ENCODE peak calls at places on chromosome 21, in six cellular contexts. U is colonic mucosa, R is AG09309, M is HL-60, H is HCT116, V is RWPE1. S is an unnamed sample.

GRCh38 chr21:34965200-34966174 is 83.6 kb downstream of the RUNX1 start:
- DNase-seq in U (no peak), M (no peak), R (no peak), H (no peak), V (no peak), S (peak)

GRCh38 chr21:28875078-28875477 is 117.6 kb downstream of the LTN1 start:
- DNase-seq in R (no peak), U (no peak), M (no peak), H (no peak), V (no peak), S (no peak)

GRCh38 chr21:45747802-45748445 is 104.4 kb downstream of the PCBP3 start:
- DNase-seq in H (peak), U (no peak), M (no peak), R (peak), V (peak), S (peak)

GRCh38 chr21:34695434-34695833 is 26.6 kb downstream of the CLIC6 start:
- DNase-seq in R (no peak), U (no peak), V (no peak), H (no peak), M (no peak), S (no peak)

GRCh38 chr21:46268371-46268770 is 17.0 kb downstream of the MCM3AP start:
- DNase-seq in M (no peak), U (no peak), H (no peak), V (no peak), R (no peak), S (no peak)

GRCh38 chr21:39125752-39126485 is 57.3 kb downstream of the PSMG1 start:
- DNase-seq in U (peak), H (peak), R (no peak), M (peak), V (peak), S (peak)

GRCh38 chr21:44872568-44873355 is 728 bp downstream of the PTTG1IP start:
- DNase-seq in H (no peak), M (peak), R (no peak), V (no peak), U (peak), S (peak)

GRCh38 chr21:45528981-45529784 is 13.1 kb downstream of the SLC19A1 start:
- DNase-seq in R (no peak), V (no peak), H (no peak), M (no peak), U (no peak), S (no peak)

GRCh38 chr21:14617836-14618235 is 71.7 kb upstream of the SAMSN1 start:
- DNase-seq in H (no peak), R (no peak), V (no peak), M (no peak), U (no peak), S (no peak)

GRCh38 chr21:16522512-16522911 is 792.7 kb downstream of the USP25 start:
- DNase-seq in M (no peak), V (no peak), H (no peak), U (no peak), R (no peak), S (peak)

GRCh38 chr21:32908529-32908928 is 117.2 kb upstream of the OLIG2 start:
- DNase-seq in V (no peak), M (no peak), H (no peak), R (no peak), U (no peak), S (no peak)

GRCh38 chr21:32207096-32207716 is 71.6 kb downstream of the MIS18A start:
- DNase-seq in R (no peak), U (no peak), H (no peak), V (no peak), M (no peak), S (no peak)

GRCh38 chr21:43864313-43864805 is 664 bp upstream of the AGPAT3 start:
- DNase-seq in R (no peak), V (no peak), U (peak), H (peak), M (peak), S (peak)

GRCh38 chr21:14750041-14750440 is 203.9 kb upstream of the SAMSN1 start:
- DNase-seq in H (no peak), U (no peak), V (no peak), M (no peak), R (no peak), S (no peak)

GRCh38 chr21:45301521-45302081 is 13.9 kb upstream of the POFUT2 start:
- DNase-seq in H (no peak), V (no peak), R (no peak), U (no peak), M (no peak), S (no peak)

GRCh38 chr21:25863747-25864146 is 129.0 kb downstream of the GABPA start:
- DNase-seq in H (no peak), V (no peak), U (no peak), M (no peak), R (no peak), S (no peak)

GRCh38 chr21:34938079-34938764 is 110.9 kb downstream of the RUNX1 start:
- DNase-seq in H (no peak), V (no peak), U (no peak), R (no peak), M (no peak), S (no peak)

GRCh38 chr21:44868707-44869106 is 4.8 kb downstream of the PTTG1IP start:
- DNase-seq in R (no peak), H (no peak), U (no peak), M (no peak), V (no peak), S (no peak)

GRCh38 chr21:32448803-32449594 is 36.5 kb downstream of the EVA1C start:
- DNase-seq in M (no peak), V (no peak), R (peak), H (no peak), U (no peak), S (no peak)

GRCh38 chr21:29245104-29245643 is 53.5 kb upstream of the BACH1 start:
- DNase-seq in V (no peak), M (no peak), R (no peak), U (no peak), H (no peak), S (no peak)

GRCh38 chr21:44874497-44875331 is 1.2 kb upstream of the PTTG1IP start:
- DNase-seq in R (no peak), M (no peak), H (no peak), V (no peak), U (peak), S (peak)

GRCh38 chr21:18368193-18368592 is 35.4 kb downstream of the TMPRSS15 start:
- DNase-seq in U (no peak), R (no peak), M (no peak), H (no peak), V (no peak), S (no peak)

GRCh38 chr21:40165212-40165611 is 298.0 kb downstream of the PCP4 start:
- DNase-seq in U (no peak), R (no peak), V (no peak), H (no peak), M (no peak), S (no peak)

GRCh38 chr21:45513741-45514310 is 28.4 kb downstream of the SLC19A1 start:
- DNase-seq in M (no peak), R (no peak), H (no peak), U (no peak), V (no peak), S (no peak)

GRCh38 chr21:16640297-16641027 is 872.4 kb upstream of the CXADR start:
- DNase-seq in M (no peak), V (no peak), R (no peak), H (no peak), U (no peak), S (no peak)

GRCh38 chr21:20739421-20739820 is 258.8 kb upstream of the NCAM2 start:
- DNase-seq in U (no peak), R (no peak), V (peak), M (no peak), H (no peak), S (peak)

GRCh38 chr21:38968887-38969543 is 163.3 kb downstream of the ETS2 start:
- DNase-seq in H (no peak), V (no peak), M (no peak), U (no peak), R (no peak), S (no peak)

GRCh38 chr21:17554619-17555472 is 42.0 kb downstream of the CXADR start:
- DNase-seq in U (no peak), M (no peak), V (peak), R (no peak), H (no peak), S (peak)

GRCh38 chr21:39675595-39675994 is 62.9 kb downstream of the B3GALT5 start:
- DNase-seq in V (no peak), M (no peak), R (no peak), U (no peak), H (no peak), S (no peak)

GRCh38 chr21:43884861-43885370 is 19.9 kb downstream of the AGPAT3 start:
- DNase-seq in U (no peak), M (no peak), H (no peak), V (no peak), R (no peak), S (no peak)

GRCh38 chr21:45258476-45258875 is 29.2 kb downstream of the POFUT2 start:
- DNase-seq in H (no peak), V (no peak), U (peak), M (no peak), R (no peak), S (no peak)

GRCh38 chr21:35239811-35240219 is 190.7 kb upstream of the RUNX1 start:
- DNase-seq in H (no peak), U (no peak), M (no peak), R (no peak), V (no peak), S (no peak)

GRCh38 chr21:17611414-17612022 is 1.2 kb downstream of the BTG3 start:
- DNase-seq in H (peak), R (peak), V (peak), U (peak), M (no peak), S (peak)

GRCh38 chr21:17911628-17912027 is 92.5 kb upstream of the C21orf91 start:
- DNase-seq in U (no peak), V (peak), M (no peak), R (peak), H (no peak), S (peak)

GRCh38 chr21:39033878-39034589 is 149.2 kb downstream of the PSMG1 start:
- DNase-seq in M (no peak), V (no peak), U (peak), H (no peak), R (no peak), S (no peak)

GRCh38 chr21:36499578-36500471 is 19.9 kb upstream of the CLDN14 start:
- DNase-seq in H (no peak), V (peak), U (peak), R (peak), M (no peak), S (peak)

GRCh38 chr21:32475162-32475812 is 62.8 kb downstream of the EVA1C start:
- DNase-seq in M (no peak), H (no peak), U (no peak), R (peak), V (no peak), S (no peak)

GRCh38 chr21:36792505-36792967 is 93.6 kb downstream of the SIM2 start:
- DNase-seq in U (no peak), R (no peak), H (no peak), M (no peak), V (peak), S (peak)

DNA sequence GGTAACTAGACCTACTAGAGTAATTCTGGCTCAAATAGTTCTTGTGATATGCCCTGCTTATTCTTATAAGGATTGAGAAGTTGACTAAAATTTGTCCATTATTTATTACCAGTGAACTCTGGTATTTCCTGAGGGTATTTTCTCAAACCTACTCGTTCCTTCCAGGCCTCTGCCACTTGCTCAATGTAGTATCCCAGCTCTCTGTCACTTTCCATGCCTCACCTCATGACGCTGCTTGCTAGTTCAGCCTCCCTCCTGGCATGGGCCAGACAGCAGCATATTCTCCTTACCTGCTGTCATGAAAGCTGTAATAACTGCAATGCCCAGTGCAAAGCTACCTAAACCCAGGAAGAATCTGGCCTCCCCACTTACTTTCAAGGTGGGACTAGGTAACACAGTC is 602.9 kb upstream of the ADAMTS5 start:
- DNase-seq in V (no peak), U (no peak), H (no peak), R (no peak), M (no peak), S (no peak)
- TF ChIP-seq CTCF in V (no peak), U (no peak), H (no peak), R (no peak), M (no peak), S (no peak)

DNA sequence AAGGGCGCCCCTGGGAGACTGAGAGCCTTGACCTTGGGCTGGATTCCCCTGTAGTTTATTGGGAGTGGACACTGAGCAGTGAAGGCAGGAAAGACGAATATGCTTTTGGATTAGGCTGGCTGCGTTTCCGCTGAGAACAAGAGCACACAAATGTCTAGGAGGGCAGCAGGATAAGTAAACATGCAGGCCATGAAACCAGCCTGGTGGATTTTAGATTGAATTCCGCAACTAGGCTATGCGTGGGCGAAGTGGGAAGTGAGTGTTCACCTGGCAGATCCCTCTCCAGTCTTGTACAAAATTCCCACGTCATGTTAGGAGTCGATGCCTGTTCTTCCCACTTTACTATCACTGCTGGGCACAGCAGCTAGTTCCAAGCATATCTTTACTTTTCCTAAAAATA is 21.4 kb upstream of the KCNJ6 start:
- DNase-seq in M (no peak), V (no peak), H (no peak), U (no peak), R (no peak), S (no peak)
- TF ChIP-seq CTCF in M (no peak), V (no peak), H (no peak), U (no peak), R (no peak), S (no peak)

GRCh38 chr21:41972511-41973205 is 18.8 kb upstream of the C2CD2 start:
- DNase-seq in U (peak), R (no peak), H (no peak), V (no peak), M (no peak), S (no peak)

GRCh38 chr21:41973427-41973831 is 19.6 kb upstream of the C2CD2 start:
- DNase-seq in M (no peak), V (peak), R (no peak), U (peak), H (no peak), S (peak)

GRCh38 chr21:41975391-41976272 is 21.8 kb upstream of the C2CD2 start:
- DNase-seq in V (no peak), U (peak), H (no peak), M (no peak), R (no peak), S (no peak)

GRCh38 chr21:41974752-41975053 is 20.9 kb upstream of the C2CD2 start:
- DNase-seq in H (no peak), V (no peak), R (no peak), U (peak), M (no peak), S (no peak)

DNA sequence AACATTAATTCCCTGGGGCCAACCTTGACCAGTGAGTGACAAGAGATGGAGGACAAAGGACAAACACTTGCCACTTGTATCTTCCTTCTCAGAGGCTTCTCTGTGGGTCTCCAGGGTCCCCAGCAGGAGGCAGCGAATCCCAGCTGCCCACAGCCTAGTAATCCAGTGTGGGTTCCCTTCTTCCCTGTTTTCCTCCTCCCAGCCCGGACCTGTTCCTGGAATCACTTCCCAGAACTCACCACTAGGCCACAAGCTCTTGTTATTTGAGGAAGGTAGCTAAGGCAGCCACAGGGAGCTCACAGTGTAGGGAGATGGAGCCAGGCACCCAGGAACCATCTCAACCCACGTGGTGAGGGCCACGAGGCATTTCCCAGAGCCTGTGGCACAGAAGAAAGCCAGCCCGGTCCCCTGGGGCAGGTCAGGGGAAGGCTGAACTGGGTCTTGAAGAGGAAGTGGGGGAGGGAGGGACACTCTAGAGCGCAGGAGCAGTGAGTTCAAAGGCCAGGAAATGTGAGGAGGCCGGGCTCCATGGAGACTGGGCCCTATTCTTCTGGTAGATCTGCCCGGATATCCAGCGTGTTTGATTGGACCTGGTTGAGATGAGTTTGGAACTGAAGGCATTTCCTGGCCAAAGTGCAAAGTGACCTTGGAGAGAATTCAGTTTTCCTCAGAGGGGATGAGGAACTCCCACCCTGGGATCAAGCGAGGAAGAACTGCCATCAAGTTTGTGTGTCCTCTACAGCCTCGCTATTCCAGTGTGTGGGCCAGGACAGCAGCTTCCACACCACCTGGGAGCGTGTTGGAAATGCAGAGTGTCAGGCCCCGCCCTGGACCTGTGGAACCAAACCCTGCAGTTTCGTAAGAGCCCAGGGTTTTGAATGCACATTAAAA is 20.3 kb upstream of the C2CD2 start:
- DNase-seq in M (peak), V (no peak), R (no peak), H (no peak), U (peak), S (peak)
- TF ChIP-seq CTCF in M (no peak), V (no peak), R (peak), H (peak), U (no peak), S (no peak)

GRCh38 chr21:27584266-27584665 is 617.4 kb upstream of the ADAMTS5 start:
- DNase-seq in U (no peak), H (no peak), R (no peak), M (no peak), V (no peak), S (no peak)

GRCh38 chr21:27581168-27581567 is 614.3 kb upstream of the ADAMTS5 start:
- DNase-seq in U (no peak), R (no peak), H (no peak), M (no peak), V (peak), S (no peak)

GRCh38 chr21:27580276-27580675 is 613.4 kb upstream of the ADAMTS5 start:
- DNase-seq in V (no peak), U (no peak), R (no peak), M (no peak), H (no peak), S (no peak)

GRCh38 chr21:27582246-27582945 is 615.5 kb upstream of the ADAMTS5 start:
- DNase-seq in R (no peak), U (no peak), M (no peak), V (no peak), H (no peak), S (no peak)

DNA sequence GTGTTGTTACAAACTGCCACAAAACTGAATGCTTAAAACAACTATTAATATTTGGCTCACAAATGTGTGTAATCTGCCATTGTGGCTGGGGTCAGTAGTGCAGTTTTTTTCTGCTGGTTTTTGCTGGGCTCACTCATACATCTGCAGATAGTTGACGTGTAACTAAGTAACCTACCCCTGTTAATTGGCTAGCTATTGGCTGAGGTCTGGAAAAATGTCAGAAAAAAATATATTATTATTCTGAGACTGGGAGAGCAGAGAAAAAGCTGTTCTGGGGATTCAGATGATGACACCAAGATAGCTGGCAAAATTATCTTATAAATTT is 616.0 kb upstream of the ADAMTS5 start:
- DNase-seq in H (no peak), R (no peak), U (no peak), V (no peak), M (no peak), S (no peak)
- TF ChIP-seq CTCF in H (no peak), R (no peak), U (no peak), V (no peak), M (no peak), S (no peak)

GRCh38 chr21:27802816-27803475 is 836.1 kb upstream of the ADAMTS5 start:
- DNase-seq in M (peak), H (no peak), R (no peak), V (no peak), U (peak), S (peak)
- TF ChIP-seq CTCF in M (peak), H (peak), R (peak), V (peak), U (peak), S (peak)

DNA sequence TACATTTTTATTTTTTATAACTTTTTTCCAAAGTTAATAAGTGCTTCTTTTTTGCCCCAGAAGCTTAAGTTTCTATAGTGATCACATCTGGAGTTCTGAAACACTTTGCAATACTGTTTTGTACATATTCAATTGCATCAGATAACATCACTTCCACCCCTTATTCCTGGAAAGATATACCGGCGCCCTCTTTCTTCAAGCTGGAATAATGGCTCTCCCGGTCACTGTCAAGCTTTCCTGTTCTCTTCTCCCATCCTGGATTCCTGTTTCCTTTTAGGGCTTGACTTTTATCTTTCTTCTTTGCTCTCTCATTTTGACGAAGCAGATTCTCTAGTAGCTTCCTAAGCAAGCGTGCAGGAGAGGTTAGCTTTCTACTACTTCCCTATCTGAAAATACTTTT is 1866.8 kb downstream of the MRPL39 start:
- DNase-seq in U (no peak), V (no peak), R (no peak), H (no peak), M (no peak), S (peak)
- TF ChIP-seq CTCF in U (no peak), V (no peak), R (no peak), H (no peak), M (no peak), S (no peak)

DNA sequence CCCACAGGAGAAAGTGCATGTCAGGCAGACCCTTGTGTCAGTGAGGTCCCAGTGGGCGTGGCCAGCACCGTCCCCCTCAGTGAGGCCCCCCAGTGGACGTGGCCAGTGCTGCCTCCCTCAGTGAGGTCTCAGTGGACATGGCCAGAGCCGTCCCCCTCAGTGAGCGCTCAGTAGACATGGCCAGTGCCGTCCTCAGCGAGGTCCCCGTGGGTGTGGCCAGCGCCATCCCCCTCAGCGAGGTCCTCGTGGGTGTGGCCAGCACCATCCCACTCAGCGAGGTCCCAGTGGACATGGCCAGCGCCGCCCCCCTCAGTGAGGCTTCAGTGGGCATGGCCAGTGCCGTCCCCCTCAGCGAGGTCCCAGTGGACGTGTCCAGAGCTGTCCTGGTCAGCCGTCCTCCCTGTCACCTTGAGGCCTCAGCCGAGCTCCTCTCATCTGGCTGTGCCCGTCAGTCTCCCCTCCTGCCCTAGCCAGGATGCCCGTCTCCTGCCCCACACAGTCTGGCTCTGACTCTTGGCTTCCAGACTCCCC is 35.5 kb downstream of the PDE9A start:
- DNase-seq in R (no peak), V (no peak), M (no peak), U (no peak), H (no peak), S (no peak)
- TF ChIP-seq CTCF in R (no peak), V (no peak), M (no peak), U (no peak), H (peak), S (no peak)

S was measured in MCF 10A.